ENCODE peak calls at places on chromosomes 2 and 18, in five cellular contexts. B is GM12878, M is IMR-90, G is K562, C is HCT116. E is an unnamed sample.

GRCh38 chr2:1990724-1991123 is 246.4 kb upstream of the PXDN start:
- DNase-seq in B (no peak), M (no peak), C (no peak), G (no peak), E (no peak)

GRCh38 chr18:67133669-67134068 is 382.9 kb downstream of the DSEL start:
- DNase-seq in B (no peak), C (no peak), M (no peak), G (no peak), E (no peak)

GRCh38 chr2:51219468-51219867 is 187.5 kb upstream of the NRXN1 start:
- DNase-seq in M (peak; percentile 76), G (no peak), C (no peak), B (no peak), E (no peak)

GRCh38 chr2:151518802-151519201 is 109.1 kb downstream of the RIF1 start:
- DNase-seq in B (no peak), C (no peak), G (no peak), M (peak; percentile 10), E (peak; percentile 32)

GRCh38 chr2:240995041-240995960 is 3.1 kb upstream of the SNED1 start:
- DNase-seq in M (no peak), B (no peak), C (no peak), G (no peak), E (no peak)

GRCh38 chr18:9827211-9827855 is 58.4 kb upstream of the TXNDC2 start:
- DNase-seq in C (no peak), B (no peak), M (no peak), G (no peak), E (peak; percentile 54)

GRCh38 chr18:62576277-62576676 is 53.5 kb downstream of the ZCCHC2 start:
- DNase-seq in B (no peak), M (no peak), G (no peak), C (no peak), E (no peak)

GRCh38 chr2:179991344-179991743 is 15.8 kb downstream of the CWC22 start:
- DNase-seq in M (no peak), G (no peak), B (no peak), C (no peak), E (no peak)

GRCh38 chr18:46013484-46014189 is 46.5 kb upstream of the EPG5 start:
- DNase-seq in G (no peak), C (no peak), B (no peak), M (no peak), E (peak; percentile 37)

GRCh38 chr2:3204451-3204850 is 173.2 kb downstream of the EIPR1 start:
- DNase-seq in G (no peak), B (no peak), C (no peak), M (no peak), E (no peak)
- H3K9ac ChIP-seq in G (no peak overlapping the region), B (no peak overlapping the region), C (no peak overlapping the region), M (no peak overlapping the region), E (no peak overlapping the region)

GRCh38 chr18:12373771-12374116 is 3.3 kb downstream of the AFG3L2 start:
- DNase-seq in G (no peak), M (no peak), B (no peak), C (no peak), E (no peak)
- H4K20me1 ChIP-seq in G (peaks cover 32% of the 10 kb centered on the region), M (peaks cover 46% of the 10 kb centered on the region), B (no peaks in the 10 kb centered on the region), C (no peaks in the 10 kb centered on the region), E (no peaks in the 10 kb centered on the region)

DNA sequence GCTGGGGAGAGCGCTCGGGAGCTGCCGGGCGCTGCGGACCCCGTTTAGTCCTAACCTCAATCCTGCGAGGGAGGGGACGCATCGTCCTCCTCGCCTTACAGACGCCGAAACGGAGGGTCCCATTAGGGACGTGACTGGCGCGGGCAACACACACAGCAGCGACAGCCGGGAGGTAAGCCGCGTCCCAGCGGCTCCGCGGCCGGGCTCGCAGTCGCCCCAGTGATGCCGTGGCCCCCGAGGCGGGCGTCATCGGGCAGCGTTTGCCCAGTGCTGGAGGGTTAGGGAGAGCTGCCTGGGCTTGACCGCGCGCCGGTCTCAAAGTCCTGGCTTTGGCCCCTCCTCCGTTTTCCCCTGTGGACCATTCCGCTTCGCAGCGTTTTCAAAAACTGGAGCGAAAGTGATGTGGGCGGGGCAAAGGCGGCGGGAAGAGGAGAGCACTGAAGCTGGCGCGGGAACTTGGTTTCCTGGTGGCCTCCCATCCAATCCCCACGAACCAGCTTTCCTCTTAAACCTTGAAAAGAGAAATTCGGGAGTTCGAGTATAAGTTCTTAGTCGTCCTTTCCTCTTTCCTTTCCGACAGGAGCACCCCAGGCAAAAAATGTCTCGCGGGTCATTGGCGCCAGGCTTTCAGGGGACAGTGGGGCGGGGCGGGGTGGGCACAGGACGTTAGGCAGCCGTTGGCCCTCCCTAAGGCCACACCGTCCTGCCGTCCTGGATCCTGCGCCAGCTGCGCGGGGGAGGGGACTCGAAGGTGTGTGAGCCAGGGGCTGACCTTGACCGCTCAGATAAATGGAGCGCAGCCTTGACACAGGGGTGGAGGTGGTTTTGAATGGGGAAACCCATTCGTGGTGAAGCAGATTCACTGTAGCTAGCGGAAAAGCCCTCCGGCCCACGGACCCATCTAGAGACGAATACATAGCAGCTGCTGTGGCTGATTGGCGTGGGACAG is 819 bp downstream of the TYMS start:
- DNase-seq in M (peak; percentile 84), C (peak; percentile 82), B (peak; percentile 57), G (peak; percentile 83), E (peak; percentile 93)
- TF ChIP-seq POLR2A in M (no peak), C (peak; percentile 49), B (peak; percentile 80), G (peak; percentile 95), E (peak; percentile 74)

GRCh38 chr2:85963068-85963467 is 74.3 kb upstream of the ST3GAL5 start:
- DNase-seq in B (no peak), C (no peak), M (no peak), G (no peak), E (no peak)
- H3K9ac ChIP-seq in B (no peak overlapping the region), C (no peak overlapping the region), M (no peak overlapping the region), G (no peak overlapping the region), E (no peak overlapping the region)

GRCh38 chr2:45962522-45962921 is 311.0 kb downstream of the PRKCE start:
- DNase-seq in B (no peak), M (peak; percentile 84), C (peak; percentile 68), G (no peak), E (peak; percentile 65)
- H4K20me1 ChIP-seq in B (no peaks in the 10 kb centered on the region), M (peaks cover 3% of the 10 kb centered on the region), C (no peaks in the 10 kb centered on the region), G (peaks cover 2% of the 10 kb centered on the region), E (no peaks in the 10 kb centered on the region)

DNA sequence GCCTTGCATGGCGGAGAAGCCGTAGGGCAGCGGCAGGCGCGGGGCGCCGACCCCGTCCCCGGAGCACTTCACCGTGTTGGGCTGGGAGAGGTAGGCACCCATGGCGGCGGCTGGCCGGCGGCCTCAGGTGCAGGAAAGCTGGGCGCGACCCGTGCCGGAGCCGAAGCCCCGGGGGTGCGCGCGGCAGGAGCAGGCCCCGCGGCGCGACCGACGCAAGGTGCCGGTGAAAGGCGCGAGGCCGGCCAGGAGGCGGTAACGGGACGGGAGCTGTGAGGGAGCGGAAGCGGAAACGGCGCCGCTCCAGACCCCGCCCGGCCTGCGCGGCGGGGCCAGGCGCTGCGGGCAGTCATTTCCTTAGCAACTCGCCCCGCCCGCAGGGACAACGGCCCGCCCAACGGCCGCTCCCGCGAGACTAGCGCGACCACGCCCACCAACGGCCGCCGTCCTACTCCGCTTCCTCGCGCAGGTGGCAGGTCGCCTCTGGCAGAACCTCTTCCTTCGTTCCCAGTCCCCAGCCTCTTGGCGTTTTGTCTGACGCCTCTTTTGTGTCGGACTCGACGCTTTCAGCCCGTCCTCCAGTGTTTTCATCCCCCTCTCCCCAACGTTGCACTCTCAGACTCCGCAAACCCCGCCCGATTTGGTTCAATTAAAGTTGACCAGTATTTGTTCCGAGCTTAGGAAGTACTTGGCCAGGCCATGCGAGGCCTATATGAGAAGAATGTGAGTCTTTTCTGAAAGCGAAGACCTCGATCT is at the start of gene PPM1G:
- DNase-seq in G (peak; percentile 95), M (peak; percentile 88), B (peak; percentile 85), C (peak; percentile 82), E (peak; percentile 97)
- TF ChIP-seq POLR2A in G (peak; percentile 95), M (peak; percentile 51), B (peak; percentile 95), C (peak; percentile 90), E (peak; percentile 98)

E was measured in endothelial cell of umbilical vein.